ENCODE peak calls at places on chromosomes 6 and 20, in five cellular contexts. N, U, H, I and S are unnamed samples.

GRCh38 chr6:684831-685636 is 7.9 kb downstream of the EXOC2 start:
- DNase-seq in I (peak; percentile 42), N (no peak), H (no peak), U (no peak), S (no peak)

GRCh38 chr20:16528078-16528477 is 45.2 kb downstream of the KIF16B start:
- DNase-seq in N (no peak), U (peak; percentile 63), H (no peak), I (peak; percentile 69), S (peak; percentile 40)

GRCh38 chr6:19896580-19897010 is 59.4 kb downstream of the ID4 start:
- DNase-seq in I (no peak), H (no peak), N (no peak), U (no peak), S (no peak)

GRCh38 chr20:10919549-10920140 is 245.8 kb upstream of the JAG1 start:
- DNase-seq in U (no peak), H (no peak), N (no peak), I (peak; percentile 70), S (no peak)

GRCh38 chr6:37495199-37495913 is 4.3 kb downstream of the CCDC167 start:
- DNase-seq in H (no peak), I (no peak), U (no peak), N (no peak), S (no peak)

GRCh38 chr6:137868721-137869631 is 1.9 kb downstream of the TNFAIP3 start:
- DNase-seq in N (no peak), U (no peak), H (no peak), I (no peak), S (no peak)

GRCh38 chr6:69019832-69020231 is 384.8 kb downstream of the ADGRB3 start:
- DNase-seq in U (no peak), I (peak; percentile 31), H (no peak), N (no peak), S (no peak)

GRCh38 chr20:1178103-1178502 is 6.7 kb downstream of the TMEM74B start:
- DNase-seq in N (no peak), U (no peak), I (no peak), H (no peak), S (no peak)

GRCh38 chr6:43812850-43813584 is 43.0 kb downstream of the VEGFA start:
- DNase-seq in I (no peak), N (no peak), H (no peak), U (no peak), S (no peak)

GRCh38 chr6:1910621-1911407 is 301.1 kb downstream of the FOXC1 start:
- DNase-seq in H (no peak), N (no peak), I (no peak), U (no peak), S (no peak)

GRCh38 chr6:152983637-152984386 is 971 bp upstream of the FBXO5 start:
- DNase-seq in N (peak; percentile 85), I (peak; percentile 76), H (peak; percentile 62), U (peak; percentile 98), S (peak; percentile 12)

GRCh38 chr20:31678389-31679356 is 41.0 kb downstream of the COX4I2 start:
- DNase-seq in I (peak; percentile 52), H (no peak), U (no peak), N (no peak), S (no peak)